ENCODE peak calls at places on chromosome 22, in ten cellular contexts. Y is GM12865, C is AG04449, D is IMR-90, S is fibroblast of mammary gland, L is left lung, O is right cardiac atrium, K is Peyer's patch, A is dorsolateral prefrontal cortex, P is lower lobe of right lung. Z is an unnamed sample.

GRCh38 chr22:31177420-31178162 is 17.6 kb downstream of the RNF185 start:
- DNase-seq in C (peak), A (no peak), D (peak), S (peak), P (no peak), O (no peak), Y (no peak), K (no peak), L (no peak), Z (peak)

GRCh38 chr22:44045171-44045570 is 21.1 kb downstream of the PARVB start:
- DNase-seq in P (no peak), S (peak), A (no peak), D (peak), K (no peak), C (no peak), L (no peak), O (no peak), Y (no peak), Z (no peak)

GRCh38 chr22:38313384-38313955 is 3.8 kb downstream of the CSNK1E start:
- DNase-seq in P (peak), L (no peak), D (peak), K (no peak), S (peak), A (no peak), C (peak), O (peak), Y (peak), Z (no peak)

GRCh38 chr22:37545703-37546435 is 14.4 kb upstream of the CDC42EP1 start:
- DNase-seq in A (no peak), Y (no peak), S (peak), K (peak), P (peak), D (peak), L (peak), O (peak), C (peak), Z (no peak)

GRCh38 chr22:42357634-42358296 is 74.4 kb downstream of the NFAM1 start:
- DNase-seq in A (no peak), Y (no peak), S (no peak), C (no peak), L (peak), O (no peak), K (no peak), P (peak), D (no peak), Z (no peak)

GRCh38 chr22:22030493-22031182 is 48.1 kb upstream of the TOP3B start:
- DNase-seq in P (no peak), A (no peak), Y (peak), D (peak), C (no peak), K (no peak), L (no peak), O (peak), S (no peak), Z (no peak)

GRCh38 chr22:46537221-46537945 is at the start of gene CELSR1:
- DNase-seq in K (no peak), A (no peak), C (no peak), O (peak), P (peak), D (peak), S (no peak), Y (no peak), L (peak), Z (no peak)

GRCh38 chr22:41862530-41863266 is 29.8 kb downstream of the SREBF2 start:
- DNase-seq in Y (peak), A (no peak), C (no peak), O (no peak), K (no peak), L (no peak), S (peak), D (peak), P (no peak), Z (no peak)

GRCh38 chr22:44777364-44777756 is 25.0 kb downstream of the ARHGAP8 start:
- DNase-seq in Y (no peak), P (no peak), O (no peak), L (no peak), K (no peak), S (no peak), A (no peak), C (no peak), D (no peak), Z (no peak)

GRCh38 chr22:42202669-42203068 is 67.8 kb downstream of the TCF20 start:
- DNase-seq in K (no peak), Y (no peak), S (peak), L (no peak), D (peak), C (peak), A (no peak), O (no peak), P (no peak), Z (no peak)

GRCh38 chr22:46057762-46058420 is 80.9 kb upstream of the WNT7B start:
- DNase-seq in O (peak), K (peak), A (peak), Y (peak), S (peak), P (peak), C (no peak), L (peak), D (no peak), Z (no peak)

GRCh38 chr22:17774206-17774927 is at the start of gene BID:
- DNase-seq in K (peak), P (peak), A (no peak), C (no peak), S (no peak), Y (peak), O (peak), D (peak), L (peak), Z (no peak)

GRCh38 chr22:23086787-23087186 is 16.5 kb downstream of the GNAZ start:
- DNase-seq in C (no peak), L (no peak), D (no peak), P (no peak), K (no peak), A (no peak), O (no peak), S (no peak), Y (no peak), Z (no peak)

GRCh38 chr22:24989135-24989534 is 36.6 kb downstream of the KIAA1671 start:
- DNase-seq in S (no peak), D (no peak), L (no peak), Y (no peak), P (no peak), C (no peak), K (no peak), O (no peak), A (no peak), Z (no peak)

GRCh38 chr22:22574361-22574760 is 15.3 kb upstream of the PRAME start:
- DNase-seq in Y (no peak), D (no peak), A (no peak), L (no peak), C (no peak), K (no peak), P (no peak), O (no peak), S (no peak), Z (no peak)

GRCh38 chr22:17217179-17217578 is 2.1 kb downstream of the ADA2 start:
- DNase-seq in K (no peak), O (no peak), C (no peak), L (no peak), P (no peak), A (no peak), S (no peak), D (no peak), Y (peak), Z (no peak)

GRCh38 chr22:33969052-33969451 is 48.8 kb upstream of the LARGE1 start:
- DNase-seq in Y (no peak), L (no peak), K (no peak), D (no peak), S (peak), A (no peak), C (no peak), P (no peak), O (no peak), Z (peak)

GRCh38 chr22:40635008-40635939 is 1.2 kb downstream of the MRTFA start:
- DNase-seq in L (no peak), S (no peak), D (peak), A (no peak), P (no peak), K (no peak), O (peak), C (no peak), Y (no peak), Z (no peak)

GRCh38 chr22:31243339-31244043 is 31.4 kb downstream of the LIMK2 start:
- DNase-seq in S (no peak), O (no peak), C (no peak), A (no peak), L (no peak), D (no peak), K (no peak), Y (no peak), P (no peak), Z (no peak)

GRCh38 chr22:39292561-39293074 is 26.8 kb downstream of the RPL3 start:
- DNase-seq in K (peak), O (peak), D (peak), C (peak), P (peak), A (peak), L (peak), Y (peak), S (peak), Z (peak)

GRCh38 chr22:20312396-20313191 is 7.3 kb downstream of the DGCR6L start:
- DNase-seq in L (no peak), D (no peak), C (no peak), Y (no peak), S (no peak), K (peak), A (peak), P (peak), O (no peak), Z (no peak)

GRCh38 chr22:49429066-49429465 is 398.6 kb downstream of the BRD1 start:
- DNase-seq in D (no peak), C (no peak), L (no peak), O (no peak), K (no peak), A (no peak), Y (no peak), P (no peak), S (no peak), Z (no peak)

GRCh38 chr22:38901111-38901641 is 29.2 kb upstream of the CBX6 start:
- DNase-seq in K (no peak), C (no peak), D (no peak), P (no peak), A (no peak), S (no peak), Y (no peak), O (no peak), L (no peak), Z (no peak)

GRCh38 chr22:22663861-22664800 is 19.7 kb downstream of the GGTLC2 start:
- DNase-seq in S (no peak), A (no peak), O (no peak), Y (no peak), P (no peak), C (no peak), D (no peak), L (no peak), K (no peak), Z (no peak)

GRCh38 chr22:26322179-26322905 is 106.7 kb upstream of the ASPHD2 start:
- DNase-seq in C (peak), L (no peak), D (peak), K (no peak), Y (no peak), A (no peak), S (peak), O (no peak), P (no peak), Z (peak)

GRCh38 chr22:40418366-40419201 is 48.2 kb downstream of the SGSM3 start:
- DNase-seq in Y (no peak), C (no peak), D (peak), K (no peak), L (no peak), P (no peak), S (peak), O (peak), A (no peak), Z (no peak)

GRCh38 chr22:44723801-44724200 is 21.8 kb downstream of the PRR5 start:
- DNase-seq in S (peak), A (no peak), Y (peak), D (peak), C (no peak), L (no peak), K (no peak), O (no peak), P (no peak), Z (no peak)

GRCh38 chr22:23824476-23825245 is 14.1 kb downstream of the DERL3 start:
- DNase-seq in D (no peak), C (no peak), Y (no peak), L (no peak), O (no peak), S (no peak), K (peak), A (no peak), P (peak), Z (no peak)

GRCh38 chr22:49018601-49019000 is 809.1 kb downstream of the BRD1 start:
- DNase-seq in K (peak), C (no peak), S (no peak), D (no peak), P (no peak), O (peak), L (no peak), A (peak), Y (no peak), Z (no peak)

DNA sequence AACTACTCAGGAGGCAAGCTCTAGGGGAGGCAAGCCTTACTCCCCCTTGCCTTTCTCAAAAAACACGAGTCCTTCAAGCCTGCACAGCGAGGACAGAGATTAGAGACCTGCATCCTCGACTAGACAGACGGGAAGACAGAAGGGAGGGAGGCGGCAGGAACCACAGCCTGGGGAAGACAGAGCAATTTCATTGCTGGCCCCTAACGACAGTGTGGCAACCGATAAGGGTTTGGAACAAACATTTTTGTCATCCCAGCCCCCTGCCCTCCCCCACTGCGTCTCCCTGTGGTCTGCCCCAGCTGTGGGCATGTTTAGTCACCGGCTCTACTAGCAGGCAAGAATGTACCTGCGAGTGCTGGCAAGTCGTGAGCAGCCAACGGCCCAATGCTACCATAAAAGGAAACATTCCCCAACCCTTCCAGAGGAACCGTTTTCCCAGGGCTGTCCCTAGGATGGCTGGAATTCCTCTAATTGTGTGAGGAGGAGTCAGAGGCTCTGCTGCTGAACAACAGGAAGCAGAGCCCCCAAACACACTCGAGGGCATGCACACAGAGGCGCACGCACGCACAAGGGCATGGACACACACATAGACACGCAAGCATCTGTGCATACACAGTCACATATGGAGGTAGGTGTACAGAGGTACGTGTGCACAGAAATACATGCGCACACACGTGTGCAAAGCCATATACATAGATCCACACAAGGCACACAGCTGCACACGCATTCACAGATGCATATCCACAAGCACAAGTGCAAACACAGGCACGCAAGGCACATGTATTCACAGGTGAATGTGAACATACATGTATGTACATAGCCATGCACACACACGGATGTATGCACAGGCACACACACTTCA is 58.3 kb downstream of the MYH9 start:
- DNase-seq in A (no peak), L (peak), K (no peak), O (peak), S (peak), C (peak), D (peak), Y (peak), P (peak), Z (peak)
- H3K4me3 ChIP-seq in A (no peak), L (no peak), K (no peak), O (no peak), S (no peak), C (peak), D (no peak), Y (peak), P (peak), Z (no peak)

DNA sequence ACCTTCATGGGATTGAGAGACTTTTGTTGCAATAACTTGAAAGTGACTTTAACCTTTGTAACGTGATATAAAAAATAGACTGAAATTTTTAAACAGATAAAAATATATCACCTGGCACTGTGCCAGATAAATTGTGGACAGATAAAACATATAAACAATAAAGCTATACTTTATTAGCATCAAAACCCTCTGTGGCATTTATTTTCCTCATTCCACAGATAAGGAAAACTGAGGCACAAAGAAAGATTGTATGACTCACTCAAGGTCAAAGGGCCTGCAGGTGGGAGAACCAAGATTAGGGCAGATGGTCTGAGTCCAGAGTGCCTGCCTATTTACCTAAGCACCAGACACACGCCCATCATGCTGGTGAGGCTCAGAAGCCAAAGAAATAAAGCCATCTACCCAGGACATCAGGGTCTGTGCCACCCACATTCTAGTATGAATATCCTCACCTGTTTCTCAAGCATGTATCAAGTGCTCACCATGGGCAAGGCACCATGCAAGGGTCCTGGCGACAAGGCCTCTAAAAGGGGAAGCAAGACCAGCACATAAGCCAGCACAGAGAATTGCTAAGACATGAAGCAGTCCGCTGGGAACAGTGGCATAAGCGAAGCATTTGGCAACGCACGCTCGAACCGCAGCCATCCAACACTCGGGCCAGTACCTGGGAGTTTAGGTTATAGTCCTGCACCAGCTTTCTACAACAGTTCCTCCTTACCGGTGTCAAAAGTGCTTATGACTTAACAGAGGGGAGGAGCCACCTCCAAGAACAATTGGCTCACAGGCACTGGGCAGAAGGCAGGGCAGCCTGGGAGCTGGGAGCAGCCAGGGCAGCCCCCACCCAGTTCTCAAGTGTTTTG is 17.6 kb downstream of the MYH9 start:
- DNase-seq in K (peak), Y (no peak), C (no peak), D (peak), P (peak), L (peak), S (peak), A (no peak), O (peak), Z (no peak)
- H3K4me3 ChIP-seq in K (peak), Y (no peak), C (peak), D (no peak), P (peak), L (no peak), S (no peak), A (no peak), O (no peak), Z (no peak)

GRCh38 chr22:29718949-29719893 is 582 bp upstream of the CABP7 start:
- DNase-seq in A (no peak), Y (no peak), S (no peak), D (no peak), L (no peak), K (no peak), P (no peak), O (no peak), C (no peak), Z (no peak)
- H3K4me3 ChIP-seq in A (no peak), Y (no peak), S (no peak), D (no peak), L (no peak), K (peak), P (no peak), O (peak), C (no peak), Z (no peak)

DNA sequence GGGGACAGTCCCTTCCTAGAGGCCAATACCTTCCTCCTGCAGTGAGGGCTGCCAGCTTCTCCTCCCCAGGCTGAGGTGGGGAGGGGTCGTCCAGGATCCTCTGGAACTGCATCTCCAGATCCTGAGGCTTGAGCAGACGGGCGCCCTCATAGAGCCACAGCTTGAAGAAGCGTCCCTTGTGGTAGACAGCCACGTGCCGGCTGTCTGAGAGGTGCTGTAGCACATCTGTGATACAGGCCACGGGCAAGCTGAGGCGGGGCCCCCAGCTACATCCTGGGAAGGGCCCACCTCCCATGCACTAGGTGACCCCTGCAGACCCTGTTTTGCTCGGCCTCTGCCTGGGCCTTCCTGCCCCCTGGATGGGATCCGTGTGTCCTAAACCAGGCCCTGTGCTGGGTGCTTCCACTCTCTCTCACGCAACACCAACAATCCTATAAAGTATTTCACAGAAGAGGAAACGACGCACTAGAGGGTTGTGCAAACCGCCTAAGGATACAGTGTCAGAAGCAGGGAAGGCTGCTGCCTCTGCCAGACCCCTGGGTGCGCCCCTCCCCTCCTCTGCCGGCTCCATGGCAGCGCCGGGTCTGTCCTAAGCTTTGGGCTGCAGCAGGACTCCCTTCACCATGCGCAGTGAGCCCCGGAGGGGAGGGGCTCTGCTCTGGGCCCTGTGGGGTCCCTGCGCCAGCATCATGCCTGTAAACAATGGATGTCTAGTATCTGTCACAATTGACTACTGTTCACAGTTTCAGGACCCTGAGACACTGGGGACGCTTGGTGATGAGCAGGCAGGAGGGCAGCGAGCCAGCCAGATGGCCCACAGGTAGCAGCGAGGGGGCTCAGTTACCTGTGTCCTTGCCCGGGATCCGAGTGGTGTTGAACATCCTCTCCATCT is 4.5 kb downstream of the CPT1B start:
- DNase-seq in K (no peak), C (no peak), Y (no peak), P (peak), L (no peak), O (no peak), A (no peak), S (no peak), D (no peak), Z (no peak)
- H3K4me3 ChIP-seq in K (no peak), C (no peak), Y (no peak), P (no peak), L (no peak), O (no peak), A (no peak), S (no peak), D (no peak), Z (no peak)

DNA sequence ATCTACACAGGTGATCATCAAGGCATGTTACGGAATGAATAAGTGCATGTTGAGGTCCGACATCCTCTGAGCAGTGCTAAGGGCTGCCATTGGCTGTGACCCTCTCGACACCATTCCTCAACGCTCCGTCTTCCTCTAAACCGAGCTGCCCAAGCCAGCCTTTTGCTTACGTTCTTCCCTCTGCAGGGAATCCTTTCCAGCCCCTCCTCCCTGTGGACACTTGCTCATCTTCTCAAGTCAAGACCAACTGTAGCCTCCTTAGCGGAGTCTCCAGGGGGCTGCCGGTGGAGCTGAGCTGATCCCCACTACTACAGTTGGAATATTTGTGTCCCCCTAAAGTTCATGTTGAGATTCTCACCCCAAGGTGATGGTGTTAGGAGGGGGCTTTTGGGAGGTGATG is 781.0 kb downstream of the TBC1D22A start:
- DNase-seq in C (no peak), A (no peak), S (no peak), Y (no peak), L (no peak), O (no peak), D (no peak), K (no peak), P (no peak), Z (no peak)
- H3K4me3 ChIP-seq in C (no peak), A (no peak), S (no peak), Y (no peak), L (no peak), O (no peak), D (no peak), K (no peak), P (no peak), Z (no peak)